ENCODE peak calls at places on chromosomes 2 and 18, in eight cellular contexts. X, B, Y, P, E, N, T and J are unnamed samples.
A peak's percentile ranks its signal among the peaks of the same experiment; 100 is the strongest.

GRCh38 chr2:88666576-88666975 is 24.9 kb upstream of the RPIA start:
- DNase-seq in X (peak; percentile 76), B (no peak), Y (no peak), P (no peak), E (no peak), N (no peak), T (no peak), J (no peak)

GRCh38 chr2:232103140-232103737 is 141.7 kb downstream of the DIS3L2 start:
- DNase-seq in X (no peak), B (no peak), Y (peak; percentile 17), P (no peak), E (no peak), N (no peak), T (no peak), J (no peak)

GRCh38 chr18:51721388-51721787 is 523.9 kb upstream of the MEX3C start:
- DNase-seq in X (no peak), B (no peak), Y (no peak), P (no peak), E (no peak), N (no peak), T (no peak), J (no peak)

GRCh38 chr2:180980185-180980942 is at the start of gene UBE2E3:
- DNase-seq in X (peak; percentile 90), B (peak; percentile 55), Y (peak; percentile 63), P (peak; percentile 92), E (peak; percentile 67), N (peak; percentile 96), T (peak; percentile 84), J (peak; percentile 66)

GRCh38 chr18:64444819-64445218 is 295.9 kb upstream of the LINC00305 start:
- DNase-seq in X (no peak), B (no peak), Y (no peak), P (no peak), E (no peak), N (no peak), T (no peak), J (no peak)

GRCh38 chr18:43303376-43303775 is 26.1 kb upstream of the SYT4 start:
- DNase-seq in X (no peak), B (no peak), Y (no peak), P (no peak), E (no peak), N (no peak), T (no peak), J (no peak)

GRCh38 chr2:120227111-120227991 is 4.2 kb upstream of the TMEM185B start:
- DNase-seq in X (no peak), B (no peak), Y (no peak), P (peak; percentile 45), E (no peak), N (no peak), T (no peak), J (no peak)

GRCh38 chr2:154455201-154455600 is 243.3 kb upstream of the KCNJ3 start:
- DNase-seq in X (no peak), B (no peak), Y (no peak), P (no peak), E (no peak), N (no peak), T (peak; percentile 7), J (no peak)

GRCh38 chr18:9001209-9001608 is 101.3 kb upstream of the NDUFV2 start:
- DNase-seq in X (no peak), B (no peak), Y (no peak), P (no peak), E (no peak), N (no peak), T (peak; percentile 46), J (no peak)

GRCh38 chr2:137525644-137526190 is 438.6 kb upstream of the HNMT start:
- DNase-seq in X (no peak), B (no peak), Y (no peak), P (no peak), E (no peak), N (no peak), T (no peak), J (no peak)

GRCh38 chr2:102294802-102295489 is 16.4 kb upstream of the IL1RL1 start:
- DNase-seq in X (no peak), B (no peak), Y (no peak), P (no peak), E (no peak), N (no peak), T (peak; percentile 61), J (no peak)

GRCh38 chr2:193251909-193252308 is 1057.2 kb upstream of the TMEFF2 start:
- DNase-seq in X (no peak), B (no peak), Y (no peak), P (no peak), E (no peak), N (no peak), T (no peak), J (no peak)

GRCh38 chr2:113965644-113966043 is 75.8 kb downstream of the ACTR3 start:
- DNase-seq in X (peak; percentile 58), B (no peak), Y (peak; percentile 50), P (no peak), E (no peak), N (peak; percentile 54), T (peak; percentile 64), J (no peak)

GRCh38 chr2:9991829-9992273 is 40.4 kb downstream of the GRHL1 start:
- DNase-seq in X (no peak), B (no peak), Y (no peak), P (no peak), E (no peak), N (no peak), T (no peak), J (no peak)

GRCh38 chr2:219016721-219017120 is 23.5 kb upstream of the CRYBA2 start:
- DNase-seq in X (no peak), B (no peak), Y (no peak), P (no peak), E (no peak), N (no peak), T (no peak), J (no peak)

GRCh38 chr2:42106257-42106816 is 58.5 kb downstream of the PKDCC start:
- DNase-seq in X (no peak), B (no peak), Y (no peak), P (no peak), E (no peak), N (no peak), T (no peak), J (no peak)

GRCh38 chr18:11951390-11951851 is 29.9 kb upstream of the IMPA2 start:
- DNase-seq in X (peak; percentile 30), B (no peak), Y (no peak), P (no peak), E (no peak), N (no peak), T (no peak), J (no peak)

GRCh38 chr2:46387886-46388515 is 90.8 kb downstream of the EPAS1 start:
- DNase-seq in X (no peak), B (peak; percentile 65), Y (no peak), P (no peak), E (no peak), N (no peak), T (no peak), J (peak; percentile 21)

GRCh38 chr18:9934274-9934673 is 20.5 kb downstream of the VAPA start:
- DNase-seq in X (no peak), B (no peak), Y (no peak), P (no peak), E (no peak), N (no peak), T (no peak), J (no peak)

GRCh38 chr2:164046040-164046439 is 310.2 kb upstream of the FIGN start:
- DNase-seq in X (no peak), B (no peak), Y (no peak), P (no peak), E (no peak), N (no peak), T (peak; percentile 54), J (no peak)

GRCh38 chr2:195057001-195057400 is 600.0 kb upstream of the SLC39A10 start:
- DNase-seq in X (no peak), B (no peak), Y (no peak), P (no peak), E (no peak), N (no peak), T (no peak), J (no peak)

GRCh38 chr2:241494311-241494908 is 14.0 kb downstream of the STK25 start:
- DNase-seq in X (no peak), B (no peak), Y (peak; percentile 59), P (peak; percentile 50), E (no peak), N (no peak), T (no peak), J (no peak)

GRCh38 chr2:20439193-20439475 is 7.7 kb upstream of the RHOB start:
- DNase-seq in X (peak; percentile 42), B (no peak), Y (no peak), P (no peak), E (no peak), N (no peak), T (peak; percentile 53), J (no peak)

GRCh38 chr2:143258126-143258892 is 129.1 kb downstream of the ARHGAP15 start:
- DNase-seq in X (no peak), B (no peak), Y (no peak), P (no peak), E (no peak), N (no peak), T (no peak), J (no peak)

GRCh38 chr2:221677688-221678087 is 105.6 kb upstream of the EPHA4 start:
- DNase-seq in X (no peak), B (no peak), Y (no peak), P (no peak), E (no peak), N (no peak), T (no peak), J (no peak)

GRCh38 chr2:216557820-216558219 is 59.2 kb downstream of the RPL37A start:
- DNase-seq in X (no peak), B (no peak), Y (no peak), P (no peak), E (no peak), N (no peak), T (no peak), J (no peak)

GRCh38 chr2:60555066-60555793 is 1.8 kb upstream of the BCL11A start:
- DNase-seq in X (peak; percentile 89), B (no peak), Y (peak; percentile 19), P (peak; percentile 81), E (no peak), N (peak; percentile 66), T (peak; percentile 78), J (peak; percentile 49)

GRCh38 chr18:500556-501405 is at the start of gene COLEC12:
- DNase-seq in X (peak; percentile 68), B (no peak), Y (no peak), P (peak; percentile 85), E (no peak), N (peak; percentile 61), T (peak; percentile 52), J (no peak)

GRCh38 chr18:69854455-69854854 is 93.2 kb downstream of the CD226 start:
- DNase-seq in X (no peak), B (no peak), Y (no peak), P (no peak), E (no peak), N (no peak), T (no peak), J (no peak)

GRCh38 chr2:10668402-10669012 is 21.3 kb downstream of the NOL10 start:
- DNase-seq in X (peak; percentile 83), B (no peak), Y (peak; percentile 82), P (no peak), E (no peak), N (peak; percentile 27), T (peak; percentile 77), J (no peak)

GRCh38 chr2:35503311-35503710 is 852.3 kb upstream of the CRIM1 start:
- DNase-seq in X (no peak), B (no peak), Y (no peak), P (no peak), E (no peak), N (no peak), T (peak; percentile 2), J (no peak)

GRCh38 chr18:5144629-5145028 is 52.4 kb downstream of the AKAIN1 start:
- DNase-seq in X (no peak), B (no peak), Y (no peak), P (no peak), E (no peak), N (no peak), T (no peak), J (no peak)

GRCh38 chr2:159118115-159118858 is 149.8 kb downstream of the TANC1 start:
- DNase-seq in X (peak; percentile 91), B (peak; percentile 42), Y (peak; percentile 92), P (peak; percentile 87), E (peak; percentile 44), N (peak; percentile 88), T (peak; percentile 81), J (peak; percentile 69)

GRCh38 chr2:100623033-100623715 is 60.4 kb downstream of the PDCL3 start:
- DNase-seq in X (no peak), B (no peak), Y (no peak), P (no peak), E (no peak), N (no peak), T (no peak), J (no peak)